ENCODE peak calls at places on chromosomes 3 and 15, in nine cellular contexts. X, T, K, I, H, F, E, Q and M are unnamed samples.

GRCh38 chr15:101372149-101372577 is 77.1 kb upstream of the SNRPA1 start:
- DNase-seq in X (no peak), H (no peak), Q (peak), T (no peak), K (no peak), F (no peak), E (no peak), I (no peak), M (peak)

GRCh38 chr3:162544246-162544645 is 1047.6 kb downstream of the OTOL1 start:
- DNase-seq in F (no peak), Q (peak), T (no peak), K (no peak), E (no peak), H (no peak), I (no peak), X (no peak), M (no peak)

GRCh38 chr3:13135251-13135810 is 62.1 kb upstream of the IQSEC1 start:
- DNase-seq in T (peak), E (no peak), F (no peak), X (no peak), I (no peak), K (no peak), Q (no peak), H (no peak), M (no peak)

GRCh38 chr3:104349836-104350235 is 1016.9 kb upstream of the ALCAM start:
- DNase-seq in X (peak), H (no peak), E (no peak), K (no peak), Q (no peak), T (no peak), F (no peak), I (no peak), M (no peak)

GRCh38 chr3:141063831-141064230 is 12.7 kb downstream of the SPSB4 start:
- DNase-seq in F (no peak), Q (no peak), T (no peak), K (no peak), E (no peak), I (no peak), X (no peak), H (no peak), M (no peak)

GRCh38 chr15:45126535-45127158 is 3.0 kb downstream of the DUOXA1 start:
- DNase-seq in K (no peak), I (peak), T (no peak), E (no peak), X (no peak), F (no peak), H (peak), Q (peak), M (no peak)

GRCh38 chr3:127690823-127691452 is 18.2 kb downstream of the ABTB1 start:
- DNase-seq in H (peak), Q (peak), I (peak), F (no peak), E (no peak), K (no peak), X (no peak), T (peak), M (peak)

GRCh38 chr3:184805351-184806038 is 6.5 kb upstream of the VPS8 start:
- DNase-seq in K (no peak), X (no peak), H (no peak), I (peak), F (no peak), E (no peak), T (no peak), Q (no peak), M (no peak)

GRCh38 chr3:71851878-71852277 is 66.9 kb upstream of the PROK2 start:
- DNase-seq in Q (no peak), F (no peak), I (no peak), K (no peak), E (no peak), X (no peak), T (no peak), H (no peak), M (no peak)

GRCh38 chr3:10816019-10816862 is at the start of gene SLC6A11:
- DNase-seq in Q (no peak), K (no peak), E (no peak), H (no peak), X (no peak), T (no peak), F (no peak), I (no peak), M (no peak)

GRCh38 chr3:194344012-194344411 is 7.1 kb downstream of the CPN2 start:
- DNase-seq in I (peak), F (peak), H (peak), T (peak), X (no peak), E (no peak), K (no peak), Q (peak), M (peak)

GRCh38 chr3:72447059-72447946 is 400.9 kb downstream of the SHQ1 start:
- DNase-seq in E (peak), T (peak), K (peak), F (peak), Q (peak), H (peak), X (peak), I (peak), M (peak)

GRCh38 chr15:70596354-70597055 is 166.9 kb downstream of the UACA start:
- DNase-seq in H (peak), I (no peak), E (no peak), X (peak), Q (peak), K (peak), T (no peak), F (no peak), M (peak)

GRCh38 chr3:144777941-144778340 is 806.3 kb downstream of the DIPK2A start:
- DNase-seq in I (no peak), E (no peak), X (no peak), H (no peak), Q (no peak), K (no peak), T (no peak), F (no peak), M (no peak)

GRCh38 chr3:16998236-16998923 is 113.6 kb downstream of the PLCL2 start:
- DNase-seq in H (no peak), T (no peak), X (no peak), E (no peak), I (no peak), K (no peak), F (no peak), Q (no peak), M (no peak)

GRCh38 chr15:69074011-69074842 is 59.7 kb downstream of the NOX5 start:
- DNase-seq in E (no peak), K (no peak), Q (peak), H (no peak), X (no peak), I (peak), T (peak), F (peak), M (peak)

GRCh38 chr3:39104961-39105686 is 2.3 kb downstream of the GORASP1 start:
- DNase-seq in X (no peak), I (no peak), T (no peak), E (no peak), K (no peak), H (no peak), F (no peak), Q (no peak), M (no peak)

GRCh38 chr15:98727115-98728040 is 79.0 kb downstream of the IGF1R start:
- DNase-seq in Q (peak), H (peak), T (peak), E (no peak), I (peak), K (no peak), X (peak), F (peak), M (peak)

GRCh38 chr3:16146015-16146730 is 28.3 kb upstream of the GALNT15 start:
- DNase-seq in K (no peak), E (peak), X (no peak), F (no peak), Q (no peak), I (no peak), H (no peak), T (no peak), M (no peak)

GRCh38 chr15:71313806-71314205 is 198.5 kb downstream of the THSD4 start:
- DNase-seq in F (no peak), X (peak), I (no peak), E (no peak), K (no peak), H (no peak), T (no peak), Q (peak), M (peak)

GRCh38 chr3:15206662-15207576 is 873 bp downstream of the CAPN7 start:
- DNase-seq in K (no peak), E (peak), X (no peak), F (peak), T (no peak), Q (peak), I (peak), H (no peak), M (peak)

GRCh38 chr15:78671626-78672211 is 30.7 kb upstream of the CHRNB4 start:
- DNase-seq in I (peak), F (peak), K (no peak), X (no peak), E (no peak), Q (no peak), T (no peak), H (no peak), M (no peak)

GRCh38 chr3:2863127-2863526 is 247.0 kb downstream of the IL5RA start:
- DNase-seq in I (no peak), F (no peak), Q (no peak), K (no peak), T (no peak), H (no peak), X (no peak), E (no peak), M (no peak)

GRCh38 chr15:80929689-80930088 is 59.9 kb downstream of the MESD start:
- DNase-seq in X (no peak), H (no peak), T (no peak), I (no peak), K (no peak), F (no peak), Q (peak), E (no peak), M (peak)

GRCh38 chr3:120634539-120634938 is 38.4 kb downstream of the NDUFB4 start:
- DNase-seq in Q (no peak), T (no peak), I (no peak), X (no peak), F (no peak), E (no peak), K (no peak), H (no peak), M (no peak)

GRCh38 chr15:68420186-68420684 is 11.7 kb downstream of the ITGA11 start:
- DNase-seq in I (no peak), T (no peak), X (no peak), F (no peak), H (no peak), K (no peak), Q (no peak), E (no peak), M (no peak)

GRCh38 chr3:44861412-44862220 is at the start of gene TMEM42:
- DNase-seq in T (peak), I (peak), K (peak), Q (peak), X (peak), F (peak), E (peak), H (peak), M (peak)
- TF ChIP-seq CTCF in T (peak), I (no peak), K (peak), Q (peak), X (peak), F (peak), E (peak), H (no peak), M (peak)

GRCh38 chr15:60589728-60590127 is 110.8 kb upstream of the ICE2 start:
- DNase-seq in K (no peak), T (no peak), I (no peak), E (no peak), X (peak), H (no peak), Q (peak), F (no peak), M (no peak)
- H3K4me3 ChIP-seq in K (no peak), T (no peak), I (no peak), E (peak), X (no peak), H (no peak), Q (no peak), F (no peak), M (no peak)

GRCh38 chr3:106341090-106341489 is 472.3 kb upstream of the CBLB start:
- DNase-seq in F (no peak), T (no peak), X (no peak), K (no peak), I (no peak), E (no peak), H (no peak), Q (peak), M (no peak)

GRCh38 chr3:106336619-106337018 is 467.8 kb upstream of the CBLB start:
- DNase-seq in Q (no peak), I (no peak), X (no peak), F (no peak), H (no peak), K (no peak), T (no peak), E (no peak), M (no peak)

GRCh38 chr3:106337116-106337515 is 468.3 kb upstream of the CBLB start:
- DNase-seq in T (no peak), K (no peak), X (no peak), E (no peak), Q (peak), H (peak), F (no peak), I (no peak), M (no peak)

GRCh38 chr3:106339551-106339950 is 470.7 kb upstream of the CBLB start:
- DNase-seq in F (no peak), T (no peak), X (no peak), I (no peak), K (no peak), H (no peak), Q (peak), E (no peak), M (no peak)

GRCh38 chr3:106338582-106339219 is 469.9 kb upstream of the CBLB start:
- DNase-seq in E (no peak), I (no peak), H (no peak), F (no peak), T (no peak), X (no peak), K (no peak), Q (no peak), M (no peak)
- TF ChIP-seq CTCF in E (no peak), I (no peak), H (no peak), F (no peak), T (no peak), X (no peak), K (no peak), Q (no peak), M (no peak)

GRCh38 chr3:59446775-59447465 is 397.1 kb upstream of the CFAP20DC start:
- DNase-seq in K (no peak), H (no peak), X (no peak), F (no peak), E (no peak), I (no peak), Q (no peak), T (no peak), M (no peak)

GRCh38 chr3:59443618-59444292 is 393.9 kb upstream of the CFAP20DC start:
- DNase-seq in T (no peak), K (no peak), F (no peak), Q (no peak), E (no peak), I (no peak), H (no peak), X (no peak), M (no peak)

GRCh38 chr3:59442056-59442455 is 392.2 kb upstream of the CFAP20DC start:
- DNase-seq in H (no peak), F (no peak), Q (no peak), T (no peak), E (no peak), X (no peak), K (no peak), I (no peak), M (no peak)

GRCh38 chr3:59444676-59445075 is 394.9 kb upstream of the CFAP20DC start:
- DNase-seq in Q (no peak), I (no peak), T (no peak), F (no peak), H (no peak), X (no peak), E (no peak), K (no peak), M (no peak)

DNA sequence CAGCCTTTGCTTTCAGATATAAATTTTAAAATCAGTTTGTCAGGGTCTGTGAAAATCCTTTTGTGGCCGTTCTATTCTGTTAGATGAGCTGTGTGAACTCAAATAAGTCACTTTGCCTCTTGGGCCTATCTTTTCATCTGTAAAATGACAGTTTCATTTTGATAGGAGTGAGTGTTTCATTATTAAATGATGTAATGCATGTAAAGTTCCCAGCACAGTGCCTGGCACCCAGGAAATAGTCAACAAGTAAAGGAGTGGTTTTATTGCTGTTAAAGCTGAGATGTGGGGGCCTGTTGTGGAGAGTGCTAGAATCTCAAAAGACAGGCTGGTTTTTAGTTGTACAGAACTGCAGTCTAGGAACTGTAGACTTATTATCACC is 394.5 kb upstream of the CFAP20DC start:
- DNase-seq in X (no peak), F (no peak), T (no peak), E (peak), Q (no peak), H (no peak), I (no peak), K (peak), M (no peak)
- H3K4me3 ChIP-seq in X (no peak), F (no peak), T (no peak), E (no peak), Q (no peak), H (no peak), I (no peak), K (no peak), M (no peak)

DNA sequence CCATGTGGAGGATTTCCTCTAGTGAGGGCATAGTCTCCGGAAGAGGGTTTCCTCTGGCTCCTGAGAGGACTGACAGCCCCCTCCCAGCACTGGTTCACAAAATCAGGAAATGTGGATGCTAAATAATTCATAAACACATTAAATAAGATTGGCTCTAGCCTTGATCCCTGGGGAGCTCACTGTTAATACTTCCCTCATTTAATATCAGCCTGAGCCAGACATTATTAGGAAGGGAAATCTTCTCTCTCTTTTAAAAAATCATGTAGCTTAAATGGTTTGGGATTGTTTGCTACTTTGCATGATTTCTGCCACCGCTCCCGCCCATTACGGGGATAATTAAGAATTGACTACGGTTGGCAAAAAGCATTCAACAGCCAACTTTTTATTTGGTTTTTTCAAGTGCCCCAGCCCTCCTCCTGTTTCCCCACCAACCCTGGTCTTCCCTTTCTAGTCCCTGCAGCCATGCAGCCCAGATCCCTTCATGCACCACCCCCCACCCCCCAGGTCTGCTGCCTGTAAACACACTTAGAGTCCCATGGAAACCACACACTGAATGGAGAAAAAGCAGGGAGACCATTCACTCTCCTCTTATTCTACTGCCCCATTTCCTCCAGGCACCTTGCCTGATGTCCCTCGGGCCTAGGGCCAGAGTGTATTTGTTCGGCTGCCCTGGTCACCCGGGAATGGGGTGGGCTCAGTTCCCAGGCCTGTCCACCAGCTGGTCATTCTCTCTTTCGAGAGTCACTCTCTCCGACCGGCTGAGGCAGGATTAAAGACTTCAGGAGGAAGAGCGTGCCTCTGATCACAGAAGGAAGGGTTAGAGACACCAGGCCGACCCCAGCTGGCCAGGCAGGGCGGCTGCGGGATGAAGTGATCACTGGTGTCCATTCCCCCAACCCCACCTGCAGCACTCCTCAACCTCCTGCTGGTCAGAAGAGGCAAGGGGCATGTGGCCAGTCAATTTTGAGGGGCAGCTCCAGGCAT is 45.1 kb downstream of the SEMA5B start:
- DNase-seq in I (peak), K (no peak), X (no peak), F (peak), Q (no peak), T (no peak), H (no peak), E (no peak), M (no peak)
- TF ChIP-seq CTCF in I (no peak), K (no peak), X (no peak), F (no peak), Q (no peak), T (no peak), H (peak), E (no peak), M (no peak)

GRCh38 chr3:123070471-123070870 is 3.6 kb downstream of the PDIA5 start:
- DNase-seq in Q (no peak), K (no peak), I (no peak), E (no peak), H (no peak), F (no peak), X (no peak), T (no peak), M (no peak)

GRCh38 chr3:123066896-123067688 is at the start of gene PDIA5:
- DNase-seq in Q (peak), X (peak), E (peak), I (peak), T (peak), H (peak), F (peak), K (peak), M (peak)

GRCh38 chr3:123067689-123068226 is 933 bp downstream of the PDIA5 start:
- DNase-seq in T (no peak), I (peak), H (no peak), Q (no peak), E (no peak), X (no peak), K (no peak), F (no peak), M (no peak)

GRCh38 chr3:123068227-123069020 is 1.6 kb downstream of the PDIA5 start:
- DNase-seq in Q (no peak), X (no peak), E (no peak), T (no peak), I (no peak), H (peak), K (no peak), F (no peak), M (no peak)

DNA sequence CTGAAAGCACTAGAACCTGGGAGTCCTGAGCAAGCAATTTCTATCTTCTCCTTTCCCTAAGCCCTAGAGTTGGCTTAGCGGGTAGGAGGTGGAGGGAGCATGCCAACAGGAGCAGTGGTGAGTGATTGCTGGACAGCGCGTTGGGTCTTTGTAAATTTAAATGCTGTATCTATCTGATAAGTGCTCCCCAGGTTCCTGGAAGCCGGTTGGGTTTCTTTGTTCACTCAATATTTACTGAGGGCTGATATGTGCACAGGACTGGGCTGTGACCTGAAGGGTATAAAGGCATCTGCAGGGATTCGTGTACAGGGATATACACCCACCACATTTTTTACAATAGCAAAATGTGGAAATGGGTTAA is 2.2 kb downstream of the PDIA5 start:
- DNase-seq in E (no peak), K (no peak), X (no peak), T (no peak), I (no peak), Q (no peak), F (no peak), H (no peak), M (no peak)
- H3K4me3 ChIP-seq in E (no peak), K (no peak), X (no peak), T (no peak), I (no peak), Q (no peak), F (no peak), H (peak), M (no peak)

DNA sequence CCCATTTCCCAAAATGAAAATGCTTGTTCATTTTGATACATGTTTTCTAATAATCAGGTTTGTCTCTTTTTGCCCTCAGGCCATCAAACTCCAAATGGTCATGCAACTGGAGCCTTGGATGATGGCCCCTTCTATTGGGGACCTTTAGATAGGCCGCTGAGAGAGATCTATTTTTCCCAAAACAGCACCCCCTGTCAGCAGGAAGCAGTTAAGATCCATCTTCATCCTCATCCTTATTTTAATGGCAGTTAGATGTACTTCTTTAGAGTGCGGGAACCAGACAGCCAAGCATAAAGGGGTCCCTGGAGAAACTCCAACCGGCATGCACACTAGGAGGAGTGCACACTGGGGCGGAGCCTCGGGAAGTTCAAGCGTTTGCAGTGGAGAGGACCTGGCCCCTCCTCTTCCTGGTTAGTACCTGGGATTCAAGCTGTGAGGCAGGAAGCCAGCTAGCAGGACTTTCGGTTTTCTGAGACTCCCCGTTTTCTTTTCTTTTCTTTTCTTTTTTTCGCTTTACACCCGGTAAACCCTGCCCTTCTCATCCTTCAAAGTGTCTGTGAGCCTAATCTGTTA is 31.9 kb upstream of the STRIT1 start:
- DNase-seq in I (peak), H (no peak), E (no peak), Q (no peak), T (no peak), X (no peak), F (no peak), K (no peak), M (peak)
- TF ChIP-seq CTCF in I (peak), H (peak), E (no peak), Q (peak), T (no peak), X (peak), F (no peak), K (no peak), M (peak)